ENCODE peak calls at places on chromosomes 4 and X, in nine cellular contexts. One of them, this sample, is unnamed.

GRCh38 chrX:40207626-40208025 is 109.9 kb upstream of the BCOR start:
- DNase-seq in upper lobe of left lung: no peak
- DNase-seq in stomach: no peak
- DNase-seq in suprapubic skin: no peak
- DNase-seq in heart left ventricle: no peak
- DNase-seq in HCT116: no peak
- DNase-seq in sigmoid colon: no peak
- DNase-seq in endothelial cell of umbilical vein: no peak
- DNase-seq in A549: no peak
- DNase-seq in this sample: no peak

GRCh38 chrX:112822892-112823291 is 17.7 kb downstream of the AMOT start:
- DNase-seq in upper lobe of left lung: no peak
- DNase-seq in stomach: no peak
- DNase-seq in suprapubic skin: no peak
- DNase-seq in heart left ventricle: no peak
- DNase-seq in HCT116: no peak
- DNase-seq in sigmoid colon: no peak
- DNase-seq in endothelial cell of umbilical vein: no peak
- DNase-seq in A549: no peak
- DNase-seq in this sample: no peak

GRCh38 chrX:153623310-153624029 is 23.5 kb upstream of the DUSP9 start:
- DNase-seq in upper lobe of left lung: no peak
- DNase-seq in stomach: no peak
- DNase-seq in suprapubic skin: no peak
- DNase-seq in heart left ventricle: no peak
- DNase-seq in HCT116: no peak
- DNase-seq in sigmoid colon: peak; percentile 53
- DNase-seq in endothelial cell of umbilical vein: no peak
- DNase-seq in A549: no peak
- DNase-seq in this sample: no peak

GRCh38 chrX:24985120-24985519 is 30.6 kb downstream of the ARX start:
- DNase-seq in upper lobe of left lung: no peak
- DNase-seq in stomach: no peak
- DNase-seq in suprapubic skin: no peak
- DNase-seq in heart left ventricle: no peak
- DNase-seq in HCT116: no peak
- DNase-seq in sigmoid colon: no peak
- DNase-seq in endothelial cell of umbilical vein: no peak
- DNase-seq in A549: no peak
- DNase-seq in this sample: no peak

GRCh38 chr4:91684955-91685354 is 618.8 kb upstream of the GRID2 start:
- DNase-seq in upper lobe of left lung: no peak
- DNase-seq in stomach: no peak
- DNase-seq in suprapubic skin: no peak
- DNase-seq in heart left ventricle: no peak
- DNase-seq in HCT116: no peak
- DNase-seq in sigmoid colon: no peak
- DNase-seq in endothelial cell of umbilical vein: no peak
- DNase-seq in A549: no peak
- DNase-seq in this sample: no peak

GRCh38 chr4:127778102-127778501 is 4.0 kb upstream of the HSPA4L start:
- DNase-seq in upper lobe of left lung: no peak
- DNase-seq in stomach: no peak
- DNase-seq in suprapubic skin: no peak
- DNase-seq in heart left ventricle: no peak
- DNase-seq in HCT116: no peak
- DNase-seq in sigmoid colon: no peak
- DNase-seq in endothelial cell of umbilical vein: no peak
- DNase-seq in A549: no peak
- DNase-seq in this sample: no peak

GRCh38 chr4:162782778-162783507 is 383.7 kb downstream of the NAF1 start:
- DNase-seq in upper lobe of left lung: no peak
- DNase-seq in stomach: no peak
- DNase-seq in suprapubic skin: no peak
- DNase-seq in heart left ventricle: no peak
- DNase-seq in HCT116: no peak
- DNase-seq in sigmoid colon: no peak
- DNase-seq in endothelial cell of umbilical vein: no peak
- DNase-seq in A549: no peak
- DNase-seq in this sample: no peak

GRCh38 chr4:121736735-121737351 is 28.1 kb downstream of the SMIM43 start:
- DNase-seq in upper lobe of left lung: no peak
- DNase-seq in stomach: no peak
- DNase-seq in suprapubic skin: no peak
- DNase-seq in heart left ventricle: peak; percentile 18
- DNase-seq in HCT116: peak; percentile 54
- DNase-seq in sigmoid colon: no peak
- DNase-seq in endothelial cell of umbilical vein: peak; percentile 52
- DNase-seq in A549: peak; percentile 49
- DNase-seq in this sample: no peak

GRCh38 chr4:74451214-74451661 is 6.3 kb downstream of the AREG start:
- DNase-seq in upper lobe of left lung: no peak
- DNase-seq in stomach: no peak
- DNase-seq in suprapubic skin: no peak
- DNase-seq in heart left ventricle: no peak
- DNase-seq in HCT116: no peak
- DNase-seq in sigmoid colon: no peak
- DNase-seq in endothelial cell of umbilical vein: peak; percentile 72
- DNase-seq in A549: peak; percentile 30
- DNase-seq in this sample: peak; percentile 21

GRCh38 chr4:134935320-134935719 is 733.7 kb upstream of the PABPC4L start:
- DNase-seq in upper lobe of left lung: no peak
- DNase-seq in stomach: peak; percentile 26
- DNase-seq in suprapubic skin: no peak
- DNase-seq in heart left ventricle: no peak
- DNase-seq in HCT116: no peak
- DNase-seq in sigmoid colon: no peak
- DNase-seq in endothelial cell of umbilical vein: peak; percentile 49
- DNase-seq in A549: peak; percentile 3
- DNase-seq in this sample: no peak

GRCh38 chr4:89434364-89434988 is 126.9 kb upstream of the GPRIN3 start:
- DNase-seq in upper lobe of left lung: no peak
- DNase-seq in stomach: no peak
- DNase-seq in suprapubic skin: no peak
- DNase-seq in heart left ventricle: no peak
- DNase-seq in HCT116: peak; percentile 18
- DNase-seq in sigmoid colon: no peak
- DNase-seq in endothelial cell of umbilical vein: peak; percentile 46
- DNase-seq in A549: peak; percentile 6
- DNase-seq in this sample: no peak

GRCh38 chr4:16226816-16227461 is 668 bp upstream of the TAPT1 start:
- DNase-seq in upper lobe of left lung: peak; percentile 71
- DNase-seq in stomach: peak; percentile 56
- DNase-seq in suprapubic skin: peak; percentile 85
- DNase-seq in heart left ventricle: peak; percentile 59
- DNase-seq in HCT116: no peak
- DNase-seq in sigmoid colon: peak; percentile 80
- DNase-seq in endothelial cell of umbilical vein: peak; percentile 49
- DNase-seq in A549: no peak
- DNase-seq in this sample: peak; percentile 53

GRCh38 chr4:99404595-99405287 is 30.4 kb downstream of the ADH7 start:
- DNase-seq in upper lobe of left lung: no peak
- DNase-seq in stomach: no peak
- DNase-seq in suprapubic skin: no peak
- DNase-seq in heart left ventricle: no peak
- DNase-seq in HCT116: peak; percentile 18
- DNase-seq in sigmoid colon: no peak
- DNase-seq in endothelial cell of umbilical vein: peak; percentile 29
- DNase-seq in A549: no peak
- DNase-seq in this sample: no peak

GRCh38 chrX:48917139-48917980 is 1.5 kb downstream of the PIM2 start:
- DNase-seq in upper lobe of left lung: peak; percentile 93
- DNase-seq in stomach: peak; percentile 92
- DNase-seq in suprapubic skin: peak; percentile 91
- DNase-seq in heart left ventricle: peak; percentile 85
- DNase-seq in HCT116: peak; percentile 74
- DNase-seq in sigmoid colon: peak; percentile 95
- DNase-seq in endothelial cell of umbilical vein: peak; percentile 93
- DNase-seq in A549: peak; percentile 79
- DNase-seq in this sample: peak; percentile 75
- TF ChIP-seq POLR2A in upper lobe of left lung: peak; percentile 16
- TF ChIP-seq POLR2A in stomach: no peak
- TF ChIP-seq POLR2A in suprapubic skin: no peak
- TF ChIP-seq POLR2A in heart left ventricle: no peak
- TF ChIP-seq POLR2A in HCT116: no peak
- TF ChIP-seq POLR2A in sigmoid colon: no peak
- TF ChIP-seq POLR2A in endothelial cell of umbilical vein: no peak
- TF ChIP-seq POLR2A in A549: no peak
- TF ChIP-seq POLR2A in this sample: no peak

DNA sequence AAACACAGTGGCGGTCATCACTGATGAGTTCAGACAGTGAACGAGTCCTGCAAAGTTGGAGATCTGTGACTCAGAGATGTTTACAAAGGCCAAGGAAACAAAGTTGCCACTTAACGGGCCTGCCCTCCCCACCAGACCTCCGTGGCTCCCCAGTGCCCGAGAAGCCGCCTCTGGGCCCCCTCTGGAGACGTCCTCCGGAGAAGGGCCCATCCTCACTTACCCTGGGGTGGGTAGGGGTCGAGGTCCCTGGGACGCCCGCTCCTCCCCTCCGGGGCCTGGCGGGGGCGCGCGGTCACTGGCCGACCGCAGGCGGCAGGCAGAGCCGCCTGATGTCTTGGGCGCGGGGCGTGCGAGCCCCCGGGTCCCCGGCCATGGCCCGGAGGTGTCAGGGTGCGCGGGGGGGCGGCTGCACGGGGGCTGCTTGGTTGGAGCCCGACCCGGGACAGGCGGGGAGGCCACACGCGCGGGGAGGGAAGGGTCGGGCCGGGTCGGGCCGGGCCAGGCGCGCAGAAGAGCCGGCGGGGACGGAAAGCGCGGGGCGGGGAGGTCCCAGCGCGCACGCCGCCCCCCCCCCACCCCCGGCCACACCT is 590 bp downstream of the DHRSX start:
- DNase-seq in upper lobe of left lung: peak; percentile 47
- DNase-seq in stomach: peak; percentile 30
- DNase-seq in suprapubic skin: no peak
- DNase-seq in heart left ventricle: no peak
- DNase-seq in HCT116: no peak
- DNase-seq in sigmoid colon: no peak
- DNase-seq in endothelial cell of umbilical vein: peak; percentile 50
- DNase-seq in A549: peak; percentile 62
- DNase-seq in this sample: peak; percentile 33
- TF ChIP-seq CTCF in upper lobe of left lung: no peak
- TF ChIP-seq CTCF in stomach: no peak
- TF ChIP-seq CTCF in suprapubic skin: no peak
- TF ChIP-seq CTCF in heart left ventricle: no peak
- TF ChIP-seq CTCF in HCT116: no peak
- TF ChIP-seq CTCF in sigmoid colon: no peak
- TF ChIP-seq CTCF in endothelial cell of umbilical vein: peak; percentile 33
- TF ChIP-seq CTCF in A549: peak; percentile 21
- TF ChIP-seq CTCF in this sample: no peak

GRCh38 chr4:26836539-26836938 is 24.1 kb upstream of the STIM2 start:
- DNase-seq in upper lobe of left lung: no peak
- DNase-seq in stomach: no peak
- DNase-seq in suprapubic skin: no peak
- DNase-seq in heart left ventricle: no peak
- DNase-seq in HCT116: no peak
- DNase-seq in sigmoid colon: no peak
- DNase-seq in endothelial cell of umbilical vein: no peak
- DNase-seq in A549: no peak
- DNase-seq in this sample: no peak
- H3K9me3 ChIP-seq in upper lobe of left lung: no peaks in the 10 kb centered on the region
- H3K9me3 ChIP-seq in stomach: no peaks in the 10 kb centered on the region
- H3K9me3 ChIP-seq in suprapubic skin: no peaks in the 10 kb centered on the region
- H3K9me3 ChIP-seq in heart left ventricle: no peaks in the 10 kb centered on the region
- H3K9me3 ChIP-seq in HCT116: no peaks in the 10 kb centered on the region
- H3K9me3 ChIP-seq in sigmoid colon: peaks cover 3% of the 10 kb centered on the region
- H3K9me3 ChIP-seq in endothelial cell of umbilical vein: no peaks in the 10 kb centered on the region
- H3K9me3 ChIP-seq in A549: no peaks in the 10 kb centered on the region
- H3K9me3 ChIP-seq in this sample: no peaks in the 10 kb centered on the region

GRCh38 chr4:76962406-76963135 is 13.0 kb downstream of the SEPTIN11 start:
- DNase-seq in upper lobe of left lung: no peak
- DNase-seq in stomach: no peak
- DNase-seq in suprapubic skin: no peak
- DNase-seq in heart left ventricle: no peak
- DNase-seq in HCT116: no peak
- DNase-seq in sigmoid colon: no peak
- DNase-seq in endothelial cell of umbilical vein: no peak
- DNase-seq in A549: no peak
- DNase-seq in this sample: no peak

GRCh38 chr4:76956961-76957738 is 7.6 kb downstream of the SEPTIN11 start:
- DNase-seq in upper lobe of left lung: no peak
- DNase-seq in stomach: no peak
- DNase-seq in suprapubic skin: no peak
- DNase-seq in heart left ventricle: peak; percentile 39
- DNase-seq in HCT116: no peak
- DNase-seq in sigmoid colon: no peak
- DNase-seq in endothelial cell of umbilical vein: no peak
- DNase-seq in A549: no peak
- DNase-seq in this sample: no peak

GRCh38 chr4:76955187-76955586 is 5.6 kb downstream of the SEPTIN11 start:
- DNase-seq in upper lobe of left lung: no peak
- DNase-seq in stomach: no peak
- DNase-seq in suprapubic skin: no peak
- DNase-seq in heart left ventricle: no peak
- DNase-seq in HCT116: no peak
- DNase-seq in sigmoid colon: no peak
- DNase-seq in endothelial cell of umbilical vein: no peak
- DNase-seq in A549: no peak
- DNase-seq in this sample: no peak

GRCh38 chr4:76960014-76960413 is 10.5 kb downstream of the SEPTIN11 start:
- DNase-seq in upper lobe of left lung: no peak
- DNase-seq in stomach: no peak
- DNase-seq in suprapubic skin: no peak
- DNase-seq in heart left ventricle: no peak
- DNase-seq in HCT116: no peak
- DNase-seq in sigmoid colon: no peak
- DNase-seq in endothelial cell of umbilical vein: no peak
- DNase-seq in A549: no peak
- DNase-seq in this sample: no peak

DNA sequence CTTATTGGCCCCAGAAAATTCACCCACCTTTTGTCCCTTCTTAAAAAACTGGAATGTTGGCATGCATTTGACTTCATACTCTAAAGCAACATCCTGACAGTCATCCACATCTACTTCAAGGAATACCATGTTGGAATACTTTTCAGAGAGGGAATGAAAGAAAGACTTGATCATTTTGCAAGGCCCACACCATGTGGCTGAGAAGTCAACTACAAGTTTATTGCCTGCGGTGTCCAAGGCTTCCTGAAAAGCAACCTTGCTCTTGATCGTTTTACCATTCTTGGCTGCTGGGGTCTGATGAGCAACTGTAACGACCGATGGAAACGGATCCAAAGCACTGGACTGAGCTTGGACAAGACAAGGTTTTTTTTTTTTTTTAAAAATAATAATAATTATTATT is 9.3 kb downstream of the SEPTIN11 start:
- DNase-seq in upper lobe of left lung: no peak
- DNase-seq in stomach: no peak
- DNase-seq in suprapubic skin: no peak
- DNase-seq in heart left ventricle: no peak
- DNase-seq in HCT116: no peak
- DNase-seq in sigmoid colon: no peak
- DNase-seq in endothelial cell of umbilical vein: no peak
- DNase-seq in A549: no peak
- DNase-seq in this sample: no peak
- TF ChIP-seq POLR2A in upper lobe of left lung: no peak
- TF ChIP-seq POLR2A in stomach: no peak
- TF ChIP-seq POLR2A in suprapubic skin: no peak
- TF ChIP-seq POLR2A in heart left ventricle: no peak
- TF ChIP-seq POLR2A in HCT116: no peak
- TF ChIP-seq POLR2A in sigmoid colon: no peak
- TF ChIP-seq POLR2A in endothelial cell of umbilical vein: no peak
- TF ChIP-seq POLR2A in A549: no peak
- TF ChIP-seq POLR2A in this sample: no peak

GRCh38 chr4:108473163-108473720 is 147.1 kb upstream of the RPL34 start:
- DNase-seq in upper lobe of left lung: no peak
- DNase-seq in stomach: no peak
- DNase-seq in suprapubic skin: no peak
- DNase-seq in heart left ventricle: no peak
- DNase-seq in HCT116: no peak
- DNase-seq in sigmoid colon: no peak
- DNase-seq in endothelial cell of umbilical vein: no peak
- DNase-seq in A549: no peak
- DNase-seq in this sample: no peak
- TF ChIP-seq CTCF in upper lobe of left lung: no peak
- TF ChIP-seq CTCF in stomach: no peak
- TF ChIP-seq CTCF in suprapubic skin: no peak
- TF ChIP-seq CTCF in heart left ventricle: peak; percentile 6
- TF ChIP-seq CTCF in HCT116: no peak
- TF ChIP-seq CTCF in sigmoid colon: no peak
- TF ChIP-seq CTCF in endothelial cell of umbilical vein: no peak
- TF ChIP-seq CTCF in A549: no peak
- TF ChIP-seq CTCF in this sample: no peak

This sample was measured in gastrocnemius medialis.